ENCODE peak calls at places on chromosomes 5 and 9, in four cellular contexts. P is ureter; G is stimulated activated CD8-positive, alpha-beta memory T cell treated with anti-CD3 and anti-CD28 coated beads, Interleukin-12 subunit alpha, Interleukin-12 subunit beta, amount 100 ng/mL, for 1 hour; E is esophagus muscularis mucosa. I is an unnamed sample.

GRCh38 chr5:173123416-173123815 is 20.9 kb upstream of the BNIP1 start:
- DNase-seq in P (no peak), E (no peak), G (no peak), I (no peak)

GRCh38 chr5:66170196-66170919 is 26.3 kb downstream of the SREK1 start:
- DNase-seq in P (no peak), G (no peak), E (no peak), I (no peak)

GRCh38 chr5:39160576-39161213 is 58.7 kb downstream of the FYB1 start:
- DNase-seq in P (no peak), E (no peak), G (no peak), I (no peak)

GRCh38 chr5:1007221-1007680 is 1.4 kb upstream of the NKD2 start:
- DNase-seq in P (no peak), G (no peak), E (no peak), I (no peak)

GRCh38 chr9:36836486-36836885 is 197.6 kb downstream of the PAX5 start:
- DNase-seq in G (no peak), P (no peak), E (no peak), I (no peak)

GRCh38 chr5:143772621-143773020 is 39.3 kb upstream of the HMHB1 start:
- DNase-seq in G (no peak), P (no peak), E (no peak), I (no peak)

GRCh38 chr5:157387683-157388093 is 72.3 kb upstream of the NIPAL4 start:
- DNase-seq in P (peak), G (no peak), E (peak), I (no peak)

GRCh38 chr9:129493714-129494047 is 127.2 kb downstream of the C9orf50 start:
- DNase-seq in E (no peak), P (no peak), G (no peak), I (no peak)

I was measured in prostate gland.